ENCODE peak calls at places on chromosome 17, in six cellular contexts. W is activated effector memory CD4-positive, alpha-beta T cell treated with Interleukin-2 at 50 U/mL for 16 hours; P is IMR-90; R is stimulated activated CD4-positive, alpha-beta T cell treated with anti-CD3 and anti-CD28 coated beads, Interleukin-12 subunit alpha, Interleukin-12 subunit beta, amount 100 ng/mL, for 4 hours; J is cardiac septum; M is NCI-H460. B is an unnamed sample.

GRCh38 chr17:41639492-41640473 is 15.4 kb upstream of the KRT17 start:
- DNase-seq in W (no peak), P (peak), R (no peak), J (no peak), M (no peak), B (no peak)

GRCh38 chr17:29155235-29155965 is 24.8 kb downstream of the MYO18A start:
- DNase-seq in W (peak), P (peak), R (peak), J (no peak), M (peak), B (peak)

GRCh38 chr17:41635121-41636097 is 11.0 kb upstream of the KRT17 start:
- DNase-seq in W (no peak), P (no peak), R (no peak), J (no peak), M (no peak), B (no peak)

GRCh38 chr17:83006515-83007455 is 72.6 kb upstream of the METRNL start:
- DNase-seq in W (no peak), P (no peak), R (no peak), J (no peak), M (no peak), B (no peak)

GRCh38 chr17:48520631-48521045 is 10.2 kb downstream of the HOXB1 start:
- DNase-seq in W (no peak), P (peak), R (no peak), J (no peak), M (no peak), B (no peak)

GRCh38 chr17:29931253-29931932 is 1.4 kb upstream of the SSH2 start:
- DNase-seq in W (peak), P (peak), R (peak), J (no peak), M (peak), B (peak)

GRCh38 chr17:27530791-27531391 is 74.6 kb downstream of the KSR1 start:
- DNase-seq in W (no peak), P (peak), R (no peak), J (peak), M (peak), B (peak)

GRCh38 chr17:76441681-76442340 is 11.1 kb downstream of the UBE2O start:
- DNase-seq in W (no peak), P (no peak), R (no peak), J (peak), M (no peak), B (no peak)

GRCh38 chr17:9004132-9004960 is 17.0 kb upstream of the NTN1 start:
- DNase-seq in W (no peak), P (no peak), R (no peak), J (no peak), M (no peak), B (no peak)

GRCh38 chr17:81508639-81509047 is 4.0 kb downstream of the ACTG1 start:
- DNase-seq in W (no peak), P (peak), R (no peak), J (no peak), M (no peak), B (peak)